ENCODE peak calls at places on chromosomes 4 and X, in five cellular contexts. One of them, this sample, is unnamed.

GRCh38 chr4:90127223-90127705 is at the start of gene CCSER1:
- DNase-seq in suprapubic skin: peak; percentile 81
- DNase-seq in GM23338: peak; percentile 64
- DNase-seq in HCT116: peak; percentile 61
- DNase-seq in stomach: peak; percentile 85
- DNase-seq in this sample: no peak

GRCh38 chr4:110106946-110107325 is 91.5 kb downstream of the ELOVL6 start:
- DNase-seq in suprapubic skin: no peak
- DNase-seq in GM23338: peak; percentile 42
- DNase-seq in HCT116: no peak
- DNase-seq in stomach: no peak
- DNase-seq in this sample: no peak

GRCh38 chrX:68686684-68687045 is 39.2 kb downstream of the STARD8 start:
- DNase-seq in suprapubic skin: no peak
- DNase-seq in GM23338: peak; percentile 40
- DNase-seq in HCT116: no peak
- DNase-seq in stomach: no peak
- DNase-seq in this sample: no peak

GRCh38 chr4:118758293-118758692 is 73.1 kb downstream of the METTL14 start:
- DNase-seq in suprapubic skin: no peak
- DNase-seq in GM23338: no peak
- DNase-seq in HCT116: no peak
- DNase-seq in stomach: no peak
- DNase-seq in this sample: no peak

GRCh38 chrX:136048446-136048845 is 63.2 kb downstream of the SLC9A6 start:
- DNase-seq in suprapubic skin: no peak
- DNase-seq in GM23338: no peak
- DNase-seq in HCT116: no peak
- DNase-seq in stomach: no peak
- DNase-seq in this sample: no peak

GRCh38 chrX:55486736-55487135 is 2.9 kb downstream of the USP51 start:
- DNase-seq in suprapubic skin: no peak
- DNase-seq in GM23338: no peak
- DNase-seq in HCT116: no peak
- DNase-seq in stomach: no peak
- DNase-seq in this sample: no peak

GRCh38 chr4:137640156-137640837 is 108.0 kb upstream of the PCDH18 start:
- DNase-seq in suprapubic skin: no peak
- DNase-seq in GM23338: no peak
- DNase-seq in HCT116: no peak
- DNase-seq in stomach: no peak
- DNase-seq in this sample: no peak

GRCh38 chrX:123920065-123920785 is 41.3 kb upstream of the STAG2 start:
- DNase-seq in suprapubic skin: no peak
- DNase-seq in GM23338: no peak
- DNase-seq in HCT116: no peak
- DNase-seq in stomach: no peak
- DNase-seq in this sample: no peak

GRCh38 chr4:55372259-55372658 is 23.5 kb upstream of the TMEM165 start:
- DNase-seq in suprapubic skin: no peak
- DNase-seq in GM23338: no peak
- DNase-seq in HCT116: no peak
- DNase-seq in stomach: no peak
- DNase-seq in this sample: no peak

GRCh38 chr4:150722908-150723362 is 141.0 kb downstream of the MAB21L2 start:
- DNase-seq in suprapubic skin: peak; percentile 80
- DNase-seq in GM23338: peak; percentile 40
- DNase-seq in HCT116: no peak
- DNase-seq in stomach: peak; percentile 96
- DNase-seq in this sample: no peak

GRCh38 chr4:114598191-114599121 is at the start of gene UGT8:
- DNase-seq in suprapubic skin: no peak
- DNase-seq in GM23338: peak; percentile 88
- DNase-seq in HCT116: peak; percentile 35
- DNase-seq in stomach: peak; percentile 86
- DNase-seq in this sample: peak; percentile 29

GRCh38 chrX:63128509-63128908 is 222.6 kb downstream of the SPIN4 start:
- DNase-seq in suprapubic skin: no peak
- DNase-seq in GM23338: peak; percentile 33
- DNase-seq in HCT116: peak; percentile 16
- DNase-seq in stomach: no peak
- DNase-seq in this sample: no peak

GRCh38 chrX:78753571-78753970 is 6.1 kb downstream of the LPAR4 start:
- DNase-seq in suprapubic skin: no peak
- DNase-seq in GM23338: no peak
- DNase-seq in HCT116: no peak
- DNase-seq in stomach: no peak
- DNase-seq in this sample: no peak

GRCh38 chrX:38999967-39000745 is 198.9 kb downstream of the MID1IP1 start:
- DNase-seq in suprapubic skin: no peak
- DNase-seq in GM23338: no peak
- DNase-seq in HCT116: no peak
- DNase-seq in stomach: no peak
- DNase-seq in this sample: no peak
- TF ChIP-seq POLR2AphosphoS5 in suprapubic skin: no peak
- TF ChIP-seq POLR2AphosphoS5 in GM23338: no peak
- TF ChIP-seq POLR2AphosphoS5 in HCT116: no peak
- TF ChIP-seq POLR2AphosphoS5 in stomach: no peak
- TF ChIP-seq POLR2AphosphoS5 in this sample: no peak

DNA sequence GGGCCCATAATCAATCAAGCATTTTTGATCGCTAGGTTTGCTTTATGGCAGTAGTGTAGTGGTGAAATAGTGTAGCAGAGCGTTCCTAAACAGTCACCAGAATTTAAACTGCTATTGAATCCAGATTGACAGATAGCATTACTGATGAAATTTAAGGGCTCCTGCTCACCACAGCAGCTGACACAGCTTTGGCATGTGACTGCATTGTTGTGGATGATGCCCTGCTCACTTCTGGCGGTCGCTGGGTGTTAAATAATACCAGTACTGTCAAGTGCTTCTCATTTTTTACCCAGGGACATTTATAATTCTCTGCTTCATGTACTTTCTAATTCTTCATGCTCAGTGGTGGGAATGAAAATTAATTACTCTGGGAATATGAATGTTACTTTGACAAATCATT is 102.0 kb upstream of the ARHGAP24 start:
- DNase-seq in suprapubic skin: no peak
- DNase-seq in GM23338: no peak
- DNase-seq in HCT116: no peak
- DNase-seq in stomach: no peak
- DNase-seq in this sample: no peak
- TF ChIP-seq POLR2AphosphoS5 in suprapubic skin: no peak
- TF ChIP-seq POLR2AphosphoS5 in GM23338: no peak
- TF ChIP-seq POLR2AphosphoS5 in HCT116: no peak
- TF ChIP-seq POLR2AphosphoS5 in stomach: no peak
- TF ChIP-seq POLR2AphosphoS5 in this sample: no peak

GRCh38 chr4:40579983-40580382 is 49.7 kb downstream of the RBM47 start:
- DNase-seq in suprapubic skin: no peak
- DNase-seq in GM23338: no peak
- DNase-seq in HCT116: no peak
- DNase-seq in stomach: no peak
- DNase-seq in this sample: no peak

GRCh38 chr4:40577588-40578253 is 51.9 kb downstream of the RBM47 start:
- DNase-seq in suprapubic skin: no peak
- DNase-seq in GM23338: no peak
- DNase-seq in HCT116: no peak
- DNase-seq in stomach: no peak
- DNase-seq in this sample: no peak

GRCh38 chr4:40575846-40576245 is 53.8 kb downstream of the RBM47 start:
- DNase-seq in suprapubic skin: no peak
- DNase-seq in GM23338: peak; percentile 48
- DNase-seq in HCT116: no peak
- DNase-seq in stomach: no peak
- DNase-seq in this sample: no peak

GRCh38 chr4:40573593-40574311 is 55.9 kb downstream of the RBM47 start:
- DNase-seq in suprapubic skin: no peak
- DNase-seq in GM23338: no peak
- DNase-seq in HCT116: no peak
- DNase-seq in stomach: no peak
- DNase-seq in this sample: no peak

GRCh38 chr4:40576651-40577480 is 52.8 kb downstream of the RBM47 start:
- DNase-seq in suprapubic skin: peak; percentile 81
- DNase-seq in GM23338: peak; percentile 41
- DNase-seq in HCT116: peak; percentile 66
- DNase-seq in stomach: peak; percentile 85
- DNase-seq in this sample: no peak
- TF ChIP-seq POLR2AphosphoS5 in suprapubic skin: peak; percentile 58
- TF ChIP-seq POLR2AphosphoS5 in GM23338: no peak
- TF ChIP-seq POLR2AphosphoS5 in HCT116: peak; percentile 36
- TF ChIP-seq POLR2AphosphoS5 in stomach: peak; percentile 94
- TF ChIP-seq POLR2AphosphoS5 in this sample: no peak

GRCh38 chrX:10012776-10013175 is 45.6 kb downstream of the CLDN34 start:
- DNase-seq in suprapubic skin: no peak
- DNase-seq in GM23338: no peak
- DNase-seq in HCT116: no peak
- DNase-seq in stomach: no peak
- DNase-seq in this sample: no peak

GRCh38 chrX:10011991-10012390 is 44.8 kb downstream of the CLDN34 start:
- DNase-seq in suprapubic skin: no peak
- DNase-seq in GM23338: peak; percentile 48
- DNase-seq in HCT116: no peak
- DNase-seq in stomach: no peak
- DNase-seq in this sample: no peak

GRCh38 chrX:10008483-10009056 is 41.4 kb downstream of the CLDN34 start:
- DNase-seq in suprapubic skin: no peak
- DNase-seq in GM23338: no peak
- DNase-seq in HCT116: no peak
- DNase-seq in stomach: no peak
- DNase-seq in this sample: no peak

GRCh38 chrX:10011261-10011931 is 44.2 kb downstream of the CLDN34 start:
- DNase-seq in suprapubic skin: no peak
- DNase-seq in GM23338: peak; percentile 50
- DNase-seq in HCT116: no peak
- DNase-seq in stomach: no peak
- DNase-seq in this sample: no peak

DNA sequence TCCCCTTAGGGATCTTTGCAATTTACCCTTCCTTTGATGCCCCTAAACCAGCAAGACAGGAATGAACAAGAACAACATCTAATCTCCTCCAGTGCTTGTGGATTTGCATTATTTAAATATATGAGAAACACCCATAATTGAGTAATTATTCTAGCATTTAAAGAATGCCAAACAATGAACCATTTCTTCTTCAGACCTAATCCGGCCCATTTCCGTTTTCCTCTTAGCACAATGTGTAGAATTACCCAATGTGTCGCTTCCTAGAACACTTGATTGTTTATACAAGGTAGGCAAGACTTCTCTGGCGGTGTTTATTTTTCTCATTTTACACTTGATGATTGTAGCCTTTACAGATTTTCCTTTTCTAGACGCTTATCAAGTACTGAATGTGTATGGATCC is 43.5 kb downstream of the CLDN34 start:
- DNase-seq in suprapubic skin: no peak
- DNase-seq in GM23338: no peak
- DNase-seq in HCT116: no peak
- DNase-seq in stomach: no peak
- DNase-seq in this sample: no peak
- TF ChIP-seq POLR2AphosphoS5 in suprapubic skin: no peak
- TF ChIP-seq POLR2AphosphoS5 in GM23338: no peak
- TF ChIP-seq POLR2AphosphoS5 in HCT116: no peak
- TF ChIP-seq POLR2AphosphoS5 in stomach: peak; percentile 55
- TF ChIP-seq POLR2AphosphoS5 in this sample: no peak

GRCh38 chrX:103400931-103401330 is 24.6 kb downstream of the BEX3 start:
- DNase-seq in suprapubic skin: no peak
- DNase-seq in GM23338: no peak
- DNase-seq in HCT116: no peak
- DNase-seq in stomach: no peak
- DNase-seq in this sample: no peak

GRCh38 chrX:103405009-103405333 is 28.6 kb downstream of the BEX3 start:
- DNase-seq in suprapubic skin: no peak
- DNase-seq in GM23338: no peak
- DNase-seq in HCT116: no peak
- DNase-seq in stomach: no peak
- DNase-seq in this sample: no peak

GRCh38 chrX:103407776-103408175 is 31.4 kb downstream of the BEX3 start:
- DNase-seq in suprapubic skin: no peak
- DNase-seq in GM23338: no peak
- DNase-seq in HCT116: no peak
- DNase-seq in stomach: no peak
- DNase-seq in this sample: no peak

GRCh38 chrX:103406256-103406655 is 29.9 kb downstream of the BEX3 start:
- DNase-seq in suprapubic skin: no peak
- DNase-seq in GM23338: no peak
- DNase-seq in HCT116: no peak
- DNase-seq in stomach: no peak
- DNase-seq in this sample: no peak

GRCh38 chrX:103404225-103405008 is 28.1 kb downstream of the BEX3 start:
- DNase-seq in suprapubic skin: no peak
- DNase-seq in GM23338: peak; percentile 87
- DNase-seq in HCT116: peak; percentile 59
- DNase-seq in stomach: peak; percentile 63
- DNase-seq in this sample: no peak
- TF ChIP-seq POLR2AphosphoS5 in suprapubic skin: no peak
- TF ChIP-seq POLR2AphosphoS5 in GM23338: peak; percentile 57
- TF ChIP-seq POLR2AphosphoS5 in HCT116: peak; percentile 42
- TF ChIP-seq POLR2AphosphoS5 in stomach: peak; percentile 31
- TF ChIP-seq POLR2AphosphoS5 in this sample: no peak

This sample was measured in GM12892.